ENCODE peak calls at places on chromosomes 12 and 14, in five cellular contexts. T is activated naive CD4-positive, alpha-beta T cell treated with anti-CD3 and anti-CD28 coated beads, Interleukin-2, amount 10 ng/mL, durations not matched to agents 7 days and 5 days; M is EL; U is NCI-H1092 treated with DMSO at 0.1 percent for 48 hours; N is cardiac muscle cell. Z is an unnamed sample.

GRCh38 chr12:13661005-13661887 is 320.2 kb downstream of the GRIN2B start:
- DNase-seq in U (peak), T (peak), M (peak), N (peak), Z (peak)

GRCh38 chr12:1517734-1518485 is 76.5 kb downstream of the FBXL14 start:
- DNase-seq in T (no peak), U (no peak), M (no peak), N (no peak), Z (no peak)

GRCh38 chr12:14775652-14776020 is 27.6 kb downstream of the WBP11 start:
- DNase-seq in N (no peak), U (no peak), T (no peak), M (peak), Z (no peak)

GRCh38 chr12:27531916-27532315 is 7.9 kb downstream of the PPFIBP1 start:
- DNase-seq in U (no peak), N (no peak), M (no peak), T (no peak), Z (no peak)

GRCh38 chr12:107826276-107826675 is 51.8 kb downstream of the ASCL4 start:
- DNase-seq in M (no peak), T (no peak), U (no peak), N (no peak), Z (no peak)

GRCh38 chr14:32933943-32934890 is 4.5 kb upstream of the NPAS3 start:
- DNase-seq in M (no peak), T (no peak), N (peak), U (peak), Z (peak)

GRCh38 chr14:68890173-68890931 is 88.8 kb downstream of the ACTN1 start:
- DNase-seq in T (no peak), U (no peak), M (no peak), N (no peak), Z (no peak)

GRCh38 chr12:31118831-31119530 is 45.3 kb downstream of the DDX11 start:
- DNase-seq in U (peak), N (peak), M (peak), T (peak), Z (peak)

GRCh38 chr12:117052386-117053049 is 46.7 kb downstream of the TESC start:
- DNase-seq in T (no peak), M (no peak), U (peak), N (peak), Z (no peak)

GRCh38 chr14:76696361-76696760 is 64.9 kb upstream of the VASH1 start:
- DNase-seq in N (no peak), U (no peak), T (no peak), M (no peak), Z (no peak)

Z was measured in endothelial cell.